ENCODE peak calls at places on chromosomes 1 and 21, in four cellular contexts. G is stimulated activated naive B cell treated with anti-CD40 and anti-IgM and Interleukin-4, amounts not matched to agents 10 μg/mL and 1 μg/mL and 100 μg/mL, for 72 hours; J is PC-9; V is activated naive CD4-positive, alpha-beta T cell. Q is an unnamed sample.

GRCh38 chr1:87398644-87399043 is 70.0 kb downstream of the LMO4 start:
- DNase-seq in J (no peak), G (no peak), V (no peak), Q (no peak)

GRCh38 chr1:50724626-50725286 is 235.3 kb downstream of the FAF1 start:
- DNase-seq in J (no peak), G (no peak), V (no peak), Q (peak)

GRCh38 chr1:229205854-229206253 is 65.1 kb upstream of the RAB4A start:
- DNase-seq in G (no peak), J (no peak), V (no peak), Q (no peak)

GRCh38 chr1:7526867-7527732 is 244.0 kb upstream of the VAMP3 start:
- DNase-seq in V (no peak), G (no peak), J (no peak), Q (no peak)

GRCh38 chr1:58848818-58849411 is 65.1 kb upstream of the JUN start:
- DNase-seq in J (peak), G (no peak), V (no peak), Q (no peak)

GRCh38 chr1:111448482-111448917 is 556 bp downstream of the WDR77 start:
- DNase-seq in G (no peak), J (peak), V (no peak), Q (peak)

GRCh38 chr1:203512830-203513578 is 19.1 kb downstream of the OPTC start:
- DNase-seq in V (no peak), J (peak), G (peak), Q (no peak)

GRCh38 chr1:199279107-199279506 is 640.3 kb downstream of the PTPRC start:
- DNase-seq in G (no peak), V (no peak), J (no peak), Q (no peak)

GRCh38 chr1:15764269-15764764 is 5.7 kb downstream of the FBLIM1 start:
- DNase-seq in V (no peak), G (no peak), J (no peak), Q (no peak)

GRCh38 chr1:234102591-234102990 is 198.1 kb downstream of the SLC35F3 start:
- DNase-seq in V (no peak), G (no peak), J (no peak), Q (no peak)

GRCh38 chr21:33558777-33559421 is 16.1 kb downstream of the SON start:
- DNase-seq in G (no peak), V (no peak), J (no peak), Q (no peak)

GRCh38 chr1:98049370-98050115 is 128.7 kb upstream of the DPYD start:
- DNase-seq in G (no peak), V (no peak), J (no peak), Q (no peak)

GRCh38 chr1:218414060-218414728 is 69.1 kb downstream of the TGFB2 start:
- DNase-seq in G (no peak), V (no peak), J (no peak), Q (no peak)

GRCh38 chr21:38984982-38985422 is 179.3 kb downstream of the ETS2 start:
- DNase-seq in G (peak), J (no peak), V (no peak), Q (no peak)

GRCh38 chr21:25515484-25516405 is 91.5 kb downstream of the MRPL39 start:
- DNase-seq in J (no peak), G (no peak), V (no peak), Q (no peak)

GRCh38 chr21:41142051-41142795 is 25.7 kb upstream of the BACE2 start:
- DNase-seq in J (no peak), G (no peak), V (no peak), Q (no peak)

Q was measured in germinal center.